ENCODE peak calls at places on chromosomes 2 and 18, in four cellular contexts. Y, W, V and R are unnamed samples.

GRCh38 chr2:80326214-80326613 is 21.7 kb upstream of the LRRTM1 start:
- DNase-seq in Y (no peak), W (peak; percentile 30), V (peak; percentile 25), R (no peak)

GRCh38 chr2:191701696-191702095 is 23.8 kb downstream of the NABP1 start:
- DNase-seq in Y (no peak), W (no peak), V (no peak), R (no peak)

GRCh38 chr2:144703852-144704324 is 184.0 kb upstream of the ZEB2 start:
- DNase-seq in Y (peak; percentile 59), W (no peak), V (peak; percentile 63), R (no peak)

GRCh38 chr18:74546751-74547530 is 12.6 kb downstream of the CNDP1 start:
- DNase-seq in Y (no peak), W (no peak), V (peak; percentile 60), R (no peak)

GRCh38 chr18:43129946-43130523 is 14.6 kb upstream of the RIT2 start:
- DNase-seq in Y (no peak), W (no peak), V (peak; percentile 9), R (no peak)

GRCh38 chr18:50819027-50819726 is 639 bp downstream of the MRO start:
- DNase-seq in Y (no peak), W (peak; percentile 63), V (no peak), R (peak; percentile 27)

GRCh38 chr2:108564510-108564909 is 30.2 kb downstream of the LIMS1 start:
- DNase-seq in Y (no peak), W (no peak), V (no peak), R (no peak)

GRCh38 chr2:207766697-207767460 is 2.8 kb downstream of the FZD5 start:
- DNase-seq in Y (peak; percentile 32), W (peak; percentile 40), V (no peak), R (no peak)

GRCh38 chr18:79442508-79443221 is 46.9 kb downstream of the NFATC1 start:
- DNase-seq in Y (no peak), W (peak; percentile 27), V (peak; percentile 59), R (no peak)

GRCh38 chr2:241649927-241650326 is 12.4 kb downstream of the ATG4B start:
- DNase-seq in Y (no peak), W (no peak), V (no peak), R (no peak)

GRCh38 chr2:61018319-61018750 is 280 bp upstream of the PUS10 start:
- DNase-seq in Y (no peak), W (peak; percentile 41), V (no peak), R (peak; percentile 12)

GRCh38 chr2:68303033-68303901 is 16.5 kb downstream of the CNRIP1 start:
- DNase-seq in Y (no peak), W (no peak), V (no peak), R (no peak)

GRCh38 chr18:33676593-33676992 is 98.6 kb downstream of the ASXL3 start:
- DNase-seq in Y (no peak), W (no peak), V (no peak), R (no peak)

GRCh38 chr2:126858436-126858835 is 40.3 kb upstream of the TEX51 start:
- DNase-seq in Y (no peak), W (no peak), V (no peak), R (no peak)

GRCh38 chr18:58576641-58577251 is 52.1 kb downstream of the ALPK2 start:
- DNase-seq in Y (no peak), W (no peak), V (no peak), R (no peak)

GRCh38 chr2:237501892-237502513 is 15.0 kb downstream of the MLPH start:
- DNase-seq in Y (no peak), W (no peak), V (no peak), R (no peak)

GRCh38 chr2:140351692-140352091 is 1571.5 kb upstream of the NXPH2 start:
- DNase-seq in Y (no peak), W (no peak), V (no peak), R (no peak)

GRCh38 chr2:16513626-16514025 is 152.0 kb downstream of the CYRIA start:
- DNase-seq in Y (no peak), W (no peak), V (no peak), R (no peak)

GRCh38 chr2:219908538-219908937 is 281.1 kb downstream of the SLC4A3 start:
- DNase-seq in Y (no peak), W (no peak), V (no peak), R (no peak)

GRCh38 chr2:172102159-172102857 is 392 bp downstream of the DLX2 start:
- DNase-seq in Y (no peak), W (peak; percentile 79), V (peak; percentile 70), R (peak; percentile 20)

GRCh38 chr18:33804258-33804657 is 226.2 kb downstream of the ASXL3 start:
- DNase-seq in Y (no peak), W (no peak), V (peak; percentile 11), R (no peak)

GRCh38 chr2:180979086-180979934 is 1.1 kb upstream of the UBE2E3 start:
- DNase-seq in Y (no peak), W (no peak), V (no peak), R (no peak)

GRCh38 chr2:174529916-174530315 is 43.1 kb upstream of the GPR155 start:
- DNase-seq in Y (no peak), W (no peak), V (no peak), R (no peak)

GRCh38 chr2:43464546-43464945 is 131.3 kb downstream of the THADA start:
- DNase-seq in Y (no peak), W (no peak), V (no peak), R (no peak)

GRCh38 chr2:59881214-59881613 is 672.2 kb downstream of the BCL11A start:
- DNase-seq in Y (no peak), W (no peak), V (no peak), R (no peak)

GRCh38 chr2:121136323-121136722 is 148.7 kb downstream of the TFCP2L1 start:
- DNase-seq in Y (no peak), W (no peak), V (no peak), R (no peak)

GRCh38 chr2:238854246-238854645 is 6.4 kb downstream of the TWIST2 start:
- DNase-seq in Y (no peak), W (no peak), V (no peak), R (no peak)

GRCh38 chr2:240601061-240601830 is 14.7 kb downstream of the CAPN10 start:
- DNase-seq in Y (no peak), W (no peak), V (no peak), R (no peak)

GRCh38 chr2:150575861-150576260 is 88.4 kb upstream of the RND3 start:
- DNase-seq in Y (no peak), W (no peak), V (no peak), R (no peak)

GRCh38 chr2:70777450-70777849 is 9.4 kb upstream of the ADD2 start:
- DNase-seq in Y (no peak), W (no peak), V (no peak), R (no peak)

GRCh38 chr2:152925540-152926448 is 207.4 kb downstream of the ARL6IP6 start:
- DNase-seq in Y (no peak), W (peak; percentile 29), V (peak; percentile 8), R (peak; percentile 14)

GRCh38 chr2:128309341-128310093 is 9.2 kb downstream of the HS6ST1 start:
- DNase-seq in Y (no peak), W (peak; percentile 47), V (no peak), R (no peak)

GRCh38 chr2:223076573-223076972 is 24.6 kb downstream of the KCNE4 start:
- DNase-seq in Y (no peak), W (no peak), V (no peak), R (no peak)

GRCh38 chr2:226001716-226002115 is 602.2 kb downstream of the NYAP2 start:
- DNase-seq in Y (no peak), W (no peak), V (no peak), R (no peak)

GRCh38 chr2:230011617-230012016 is 57.1 kb downstream of the SLC16A14 start:
- DNase-seq in Y (no peak), W (no peak), V (no peak), R (no peak)

GRCh38 chr18:60485207-60485606 is 112.6 kb upstream of the MC4R start:
- DNase-seq in Y (no peak), W (no peak), V (no peak), R (no peak)